ENCODE peak calls at places on chromosome 17, in six cellular contexts. One of them, this sample, is unnamed.

GRCh38 chr17:79082311-79083190 is 7.9 kb downstream of the ENGASE start:
- ATAC-seq in upper lobe of left lung: peak; percentile 46
- ATAC-seq in HepG2: peak; percentile 71
- ATAC-seq in GM12878: peak; percentile 85
- ATAC-seq in K562: peak; percentile 91
- ATAC-seq in A549: peak; percentile 83
- ATAC-seq in this sample: no peak

GRCh38 chr17:40448639-40449261 is 5.5 kb downstream of the IGFBP4 start:
- ATAC-seq in GM12878: no peak
- ATAC-seq in HepG2: peak; percentile 80
- ATAC-seq in A549: peak; percentile 52
- ATAC-seq in K562: no peak
- ATAC-seq in upper lobe of left lung: peak; percentile 3
- ATAC-seq in this sample: no peak

GRCh38 chr17:40623419-40624217 is 24.0 kb downstream of the SMARCE1 start:
- ATAC-seq in upper lobe of left lung: no peak
- ATAC-seq in HepG2: no peak
- ATAC-seq in GM12878: peak; percentile 12
- ATAC-seq in A549: no peak
- ATAC-seq in K562: no peak
- ATAC-seq in this sample: no peak

GRCh38 chr17:80694992-80695912 is 150.6 kb downstream of the RPTOR start:
- ATAC-seq in K562: no peak
- ATAC-seq in GM12878: no peak
- ATAC-seq in upper lobe of left lung: no peak
- ATAC-seq in HepG2: peak; percentile 63
- ATAC-seq in A549: peak; percentile 23
- ATAC-seq in this sample: no peak

GRCh38 chr17:37824534-37825485 is 80.0 kb upstream of the HNF1B start:
- ATAC-seq in K562: no peak
- ATAC-seq in GM12878: no peak
- ATAC-seq in A549: peak; percentile 93
- ATAC-seq in upper lobe of left lung: no peak
- ATAC-seq in HepG2: peak; percentile 77
- ATAC-seq in this sample: no peak

GRCh38 chr17:41864498-41864836 is 756 bp downstream of the KLHL11 start:
- ATAC-seq in A549: no peak
- ATAC-seq in HepG2: peak; percentile 50
- ATAC-seq in K562: peak; percentile 59
- ATAC-seq in upper lobe of left lung: no peak
- ATAC-seq in GM12878: peak; percentile 66
- ATAC-seq in this sample: peak; percentile 60

GRCh38 chr17:68602267-68602644 is 1.1 kb upstream of the FAM20A start:
- ATAC-seq in A549: no peak
- ATAC-seq in upper lobe of left lung: no peak
- ATAC-seq in GM12878: no peak
- ATAC-seq in HepG2: no peak
- ATAC-seq in K562: no peak
- ATAC-seq in this sample: no peak

GRCh38 chr17:41785876-41786226 is 660 bp downstream of the JUP start:
- ATAC-seq in upper lobe of left lung: peak; percentile 38
- ATAC-seq in K562: peak; percentile 21
- ATAC-seq in A549: peak; percentile 1
- ATAC-seq in HepG2: peak; percentile 5
- ATAC-seq in GM12878: no peak
- ATAC-seq in this sample: no peak

GRCh38 chr17:8375738-8376259 is 705 bp downstream of the KRABD2 start:
- ATAC-seq in A549: peak; percentile 26
- ATAC-seq in GM12878: peak; percentile 4
- ATAC-seq in upper lobe of left lung: peak; percentile 6
- ATAC-seq in HepG2: peak; percentile 41
- ATAC-seq in K562: no peak
- ATAC-seq in this sample: no peak

GRCh38 chr17:76123749-76124581 is 17.1 kb downstream of the FOXJ1 start:
- ATAC-seq in GM12878: peak; percentile 19
- ATAC-seq in A549: no peak
- ATAC-seq in HepG2: peak; percentile 18
- ATAC-seq in upper lobe of left lung: no peak
- ATAC-seq in K562: no peak
- ATAC-seq in this sample: no peak

GRCh38 chr17:1744551-1745512 is 2.2 kb downstream of the SERPINF2 start:
- ATAC-seq in HepG2: no peak
- ATAC-seq in K562: no peak
- ATAC-seq in A549: peak; percentile 18
- ATAC-seq in GM12878: no peak
- ATAC-seq in upper lobe of left lung: peak; percentile 17
- ATAC-seq in this sample: no peak

GRCh38 chr17:39835038-39835786 is 28.9 kb downstream of the IKZF3 start:
- ATAC-seq in GM12878: peak; percentile 28
- ATAC-seq in upper lobe of left lung: no peak
- ATAC-seq in K562: peak; percentile 51
- ATAC-seq in HepG2: peak; percentile 71
- ATAC-seq in A549: peak; percentile 31
- ATAC-seq in this sample: no peak

GRCh38 chr17:42184717-42185496 is at the start of gene HCRT:
- ATAC-seq in HepG2: no peak
- ATAC-seq in upper lobe of left lung: no peak
- ATAC-seq in K562: no peak
- ATAC-seq in A549: no peak
- ATAC-seq in GM12878: no peak
- ATAC-seq in this sample: no peak

GRCh38 chr17:259341-259976 is 78.0 kb upstream of the DOC2B start:
- ATAC-seq in HepG2: no peak
- ATAC-seq in K562: no peak
- ATAC-seq in A549: no peak
- ATAC-seq in upper lobe of left lung: no peak
- ATAC-seq in GM12878: no peak
- ATAC-seq in this sample: no peak

GRCh38 chr17:32015245-32016013 is 8.2 kb downstream of the LRRC37B start:
- ATAC-seq in GM12878: no peak
- ATAC-seq in A549: no peak
- ATAC-seq in upper lobe of left lung: no peak
- ATAC-seq in HepG2: no peak
- ATAC-seq in K562: no peak
- ATAC-seq in this sample: no peak

GRCh38 chr17:28734712-28735241 is 6.2 kb downstream of the NEK8 start:
- ATAC-seq in A549: peak; percentile 18
- ATAC-seq in HepG2: no peak
- ATAC-seq in GM12878: no peak
- ATAC-seq in upper lobe of left lung: no peak
- ATAC-seq in K562: peak; percentile 3
- ATAC-seq in this sample: no peak

GRCh38 chr17:35872581-35872980 is 3.9 kb upstream of the HEATR9 start:
- ATAC-seq in K562: no peak
- ATAC-seq in GM12878: no peak
- ATAC-seq in A549: no peak
- ATAC-seq in upper lobe of left lung: no peak
- ATAC-seq in HepG2: no peak
- ATAC-seq in this sample: no peak

GRCh38 chr17:79850571-79851460 is 11.6 kb upstream of the CBX4 start:
- ATAC-seq in K562: peak; percentile 10
- ATAC-seq in GM12878: peak; percentile 40
- ATAC-seq in upper lobe of left lung: peak; percentile 20
- ATAC-seq in A549: peak; percentile 78
- ATAC-seq in HepG2: no peak
- ATAC-seq in this sample: no peak

GRCh38 chr17:10051112-10051511 is 146.0 kb upstream of the RCVRN start:
- ATAC-seq in GM12878: peak; percentile 21
- ATAC-seq in K562: no peak
- ATAC-seq in A549: no peak
- ATAC-seq in HepG2: no peak
- ATAC-seq in upper lobe of left lung: peak; percentile 73
- ATAC-seq in this sample: peak; percentile 62

GRCh38 chr17:27290916-27291598 is 2.9 kb upstream of the WSB1 start:
- ATAC-seq in HepG2: peak; percentile 32
- ATAC-seq in A549: no peak
- ATAC-seq in GM12878: no peak
- ATAC-seq in K562: no peak
- ATAC-seq in upper lobe of left lung: no peak
- ATAC-seq in this sample: no peak

GRCh38 chr17:8922923-8923322 is 42.6 kb downstream of the PIK3R5 start:
- ATAC-seq in GM12878: no peak
- ATAC-seq in A549: no peak
- ATAC-seq in K562: no peak
- ATAC-seq in HepG2: no peak
- ATAC-seq in upper lobe of left lung: peak; percentile 83
- ATAC-seq in this sample: peak; percentile 61

GRCh38 chr17:7380321-7380720 is 568 bp upstream of the TNK1 start:
- ATAC-seq in upper lobe of left lung: peak; percentile 49
- ATAC-seq in HepG2: peak; percentile 77
- ATAC-seq in K562: peak; percentile 15
- ATAC-seq in GM12878: no peak
- ATAC-seq in A549: no peak
- ATAC-seq in this sample: peak; percentile 73

GRCh38 chr17:66840061-66840460 is 5.1 kb downstream of the CACNG5 start:
- ATAC-seq in K562: no peak
- ATAC-seq in upper lobe of left lung: no peak
- ATAC-seq in GM12878: no peak
- ATAC-seq in A549: no peak
- ATAC-seq in HepG2: no peak
- ATAC-seq in this sample: no peak

GRCh38 chr17:79852748-79853147 is 13.5 kb upstream of the CBX4 start:
- ATAC-seq in HepG2: no peak
- ATAC-seq in upper lobe of left lung: peak; percentile 32
- ATAC-seq in K562: peak; percentile 24
- ATAC-seq in A549: peak; percentile 3
- ATAC-seq in GM12878: peak; percentile 49
- ATAC-seq in this sample: no peak

GRCh38 chr17:3647769-3648540 is 11.4 kb downstream of the CTNS start:
- ATAC-seq in GM12878: peak; percentile 87
- ATAC-seq in HepG2: peak; percentile 93
- ATAC-seq in upper lobe of left lung: peak; percentile 55
- ATAC-seq in K562: peak; percentile 82
- ATAC-seq in A549: peak; percentile 94
- ATAC-seq in this sample: no peak

GRCh38 chr17:44307387-44308186 is 814 bp upstream of the RUNDC3A start:
- ATAC-seq in A549: peak; percentile 88
- ATAC-seq in K562: peak; percentile 38
- ATAC-seq in GM12878: peak; percentile 10
- ATAC-seq in HepG2: peak; percentile 48
- ATAC-seq in upper lobe of left lung: peak; percentile 55
- ATAC-seq in this sample: peak; percentile 75
- H3K27ac ChIP-seq in A549: peak overlapping the region; percentile 70
- H3K27ac ChIP-seq in K562: no peak overlapping the region
- H3K27ac ChIP-seq in GM12878: no peak overlapping the region
- H3K27ac ChIP-seq in HepG2: no peak overlapping the region
- H3K27ac ChIP-seq in upper lobe of left lung: peak overlapping the region; percentile 21
- H3K27ac ChIP-seq in this sample: peak overlapping the region; percentile 75

GRCh38 chr17:72049914-72050313 is 70.9 kb upstream of the SOX9 start:
- ATAC-seq in upper lobe of left lung: no peak
- ATAC-seq in K562: no peak
- ATAC-seq in GM12878: no peak
- ATAC-seq in A549: no peak
- ATAC-seq in HepG2: no peak
- ATAC-seq in this sample: no peak
- H3K4me3 ChIP-seq in upper lobe of left lung: no peak overlapping the region
- H3K4me3 ChIP-seq in K562: no peak overlapping the region
- H3K4me3 ChIP-seq in GM12878: no peak overlapping the region
- H3K4me3 ChIP-seq in A549: no peak overlapping the region
- H3K4me3 ChIP-seq in HepG2: no peak overlapping the region
- H3K4me3 ChIP-seq in this sample: no peak overlapping the region

GRCh38 chr17:50265690-50266306 is 8.5 kb upstream of the TMEM92 start:
- ATAC-seq in HepG2: no peak
- ATAC-seq in K562: no peak
- ATAC-seq in GM12878: no peak
- ATAC-seq in upper lobe of left lung: no peak
- ATAC-seq in A549: no peak
- ATAC-seq in this sample: no peak

GRCh38 chr17:50265212-50265611 is 9.1 kb upstream of the TMEM92 start:
- ATAC-seq in K562: no peak
- ATAC-seq in upper lobe of left lung: no peak
- ATAC-seq in HepG2: no peak
- ATAC-seq in GM12878: no peak
- ATAC-seq in A549: no peak
- ATAC-seq in this sample: no peak

GRCh38 chr17:50268040-50268439 is 6.2 kb upstream of the TMEM92 start:
- ATAC-seq in A549: no peak
- ATAC-seq in HepG2: no peak
- ATAC-seq in GM12878: no peak
- ATAC-seq in K562: no peak
- ATAC-seq in upper lobe of left lung: no peak
- ATAC-seq in this sample: no peak

GRCh38 chr17:50267074-50267841 is 7.0 kb upstream of the TMEM92 start:
- ATAC-seq in K562: no peak
- ATAC-seq in HepG2: no peak
- ATAC-seq in A549: no peak
- ATAC-seq in GM12878: no peak
- ATAC-seq in upper lobe of left lung: no peak
- ATAC-seq in this sample: no peak

DNA sequence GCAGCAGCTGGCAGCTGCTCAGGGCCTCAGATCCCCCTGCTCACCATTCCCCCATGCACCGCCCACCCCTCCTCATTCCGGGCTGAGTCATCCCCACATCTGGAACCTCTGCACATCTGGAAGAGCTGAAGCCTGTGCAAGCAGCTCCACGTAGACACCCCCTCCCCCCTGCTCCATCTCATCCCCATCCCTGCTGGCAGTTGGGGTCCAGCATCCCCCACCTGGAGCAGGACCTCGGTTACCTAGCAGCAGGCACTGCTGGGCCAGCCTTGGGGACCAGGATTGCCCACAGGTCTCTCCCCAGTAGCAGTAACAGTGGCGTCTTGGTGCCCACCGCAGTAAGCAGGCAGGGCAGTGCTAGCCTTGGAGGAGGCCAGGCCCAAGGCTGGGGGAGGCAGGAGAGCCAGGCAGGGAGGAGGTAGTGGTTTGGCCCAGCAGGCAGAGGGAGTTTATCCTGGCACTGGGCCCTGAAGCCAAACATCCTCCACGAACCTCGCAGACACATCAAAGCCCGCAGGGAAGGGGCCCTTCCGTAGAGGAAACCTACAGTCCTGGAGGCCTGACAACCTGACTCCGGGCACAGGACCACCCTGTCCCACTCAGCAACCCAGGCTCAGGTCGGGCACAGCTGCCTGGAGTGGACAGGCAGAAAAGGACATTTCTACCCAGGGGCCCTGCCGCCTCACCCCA is 7.7 kb upstream of the TMEM92 start:
- ATAC-seq in GM12878: no peak
- ATAC-seq in HepG2: no peak
- ATAC-seq in A549: peak; percentile 67
- ATAC-seq in upper lobe of left lung: peak; percentile 36
- ATAC-seq in K562: no peak
- ATAC-seq in this sample: peak; percentile 52
- TF ChIP-seq EP300 in GM12878: no peak
- TF ChIP-seq EP300 in HepG2: no peak
- TF ChIP-seq EP300 in A549: no peak
- TF ChIP-seq EP300 in upper lobe of left lung: no peak
- TF ChIP-seq EP300 in K562: no peak
- TF ChIP-seq EP300 in this sample: no peak

DNA sequence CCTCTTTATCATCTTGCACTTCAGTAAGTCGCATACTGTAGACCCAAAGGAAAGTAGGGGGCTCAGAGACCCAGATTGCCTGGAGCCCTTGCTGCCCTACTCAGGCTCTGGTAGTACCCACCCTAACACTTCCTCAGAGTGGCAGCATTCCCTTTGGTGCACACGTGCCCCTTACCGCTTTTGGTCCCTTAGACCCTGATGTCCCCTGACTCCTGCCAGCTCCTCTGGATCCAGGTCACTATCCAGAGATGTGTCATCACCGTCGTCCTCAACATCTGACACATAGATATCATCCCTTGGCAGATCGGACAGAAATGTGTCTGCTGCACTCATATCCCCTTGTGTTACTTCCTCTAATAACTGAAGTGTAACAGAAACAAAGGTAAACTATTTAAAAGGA is 5.4 kb upstream of the PSMC5 start:
- ATAC-seq in GM12878: no peak
- ATAC-seq in upper lobe of left lung: no peak
- ATAC-seq in A549: no peak
- ATAC-seq in K562: no peak
- ATAC-seq in HepG2: no peak
- ATAC-seq in this sample: no peak
- H3K27ac ChIP-seq in GM12878: no peak overlapping the region
- H3K27ac ChIP-seq in upper lobe of left lung: no peak overlapping the region
- H3K27ac ChIP-seq in A549: no peak overlapping the region
- H3K27ac ChIP-seq in K562: no peak overlapping the region
- H3K27ac ChIP-seq in HepG2: no peak overlapping the region
- H3K27ac ChIP-seq in this sample: no peak overlapping the region

This sample was measured in gastroesophageal sphincter.